ENCODE peak calls at places on chromosomes 13 and 19, in seven cellular contexts. One of them, this sample, is unnamed. For H3K4me1, the result is how much of the 10 kb centered on the place peaks cover.

GRCh38 chr13:81488021-81488420 is 1147.1 kb upstream of the SPRY2 start:
- DNase-seq in A549: no peak
- DNase-seq in HepG2: no peak
- DNase-seq in SK-N-SH: no peak
- DNase-seq in HCT116: no peak
- DNase-seq in Panc1: no peak
- DNase-seq in GM12878: no peak
- DNase-seq in this sample: no peak

GRCh38 chr13:44815507-44816074 is 173.7 kb downstream of the NUFIP1 start:
- DNase-seq in Panc1: no peak
- DNase-seq in HCT116: peak
- DNase-seq in HepG2: peak
- DNase-seq in GM12878: no peak
- DNase-seq in A549: peak
- DNase-seq in SK-N-SH: no peak
- DNase-seq in this sample: peak

GRCh38 chr13:99086869-99087129 is 108.9 kb upstream of the DOCK9 start:
- DNase-seq in HCT116: no peak
- DNase-seq in A549: peak
- DNase-seq in GM12878: no peak
- DNase-seq in HepG2: no peak
- DNase-seq in Panc1: no peak
- DNase-seq in SK-N-SH: no peak
- DNase-seq in this sample: no peak

GRCh38 chr13:80337706-80338105 is 3.2 kb downstream of the SPRY2 start:
- DNase-seq in GM12878: no peak
- DNase-seq in HepG2: no peak
- DNase-seq in HCT116: no peak
- DNase-seq in Panc1: no peak
- DNase-seq in A549: no peak
- DNase-seq in SK-N-SH: no peak
- DNase-seq in this sample: no peak

GRCh38 chr19:33804021-33804799 is 7.5 kb downstream of the KCTD15 start:
- DNase-seq in Panc1: no peak
- DNase-seq in SK-N-SH: no peak
- DNase-seq in GM12878: no peak
- DNase-seq in HCT116: no peak
- DNase-seq in HepG2: peak
- DNase-seq in A549: peak
- DNase-seq in this sample: no peak

GRCh38 chr13:93193682-93194081 is 32.9 kb upstream of the GPC6 start:
- DNase-seq in SK-N-SH: no peak
- DNase-seq in Panc1: no peak
- DNase-seq in HCT116: no peak
- DNase-seq in HepG2: no peak
- DNase-seq in A549: no peak
- DNase-seq in GM12878: no peak
- DNase-seq in this sample: no peak

GRCh38 chr13:34533941-34534340 is 408.1 kb upstream of the NBEA start:
- DNase-seq in GM12878: no peak
- DNase-seq in Panc1: no peak
- DNase-seq in A549: no peak
- DNase-seq in HepG2: no peak
- DNase-seq in SK-N-SH: no peak
- DNase-seq in HCT116: no peak
- DNase-seq in this sample: no peak

GRCh38 chr19:18290250-18291018 is 9.0 kb upstream of the JUND start:
- DNase-seq in Panc1: no peak
- DNase-seq in A549: no peak
- DNase-seq in SK-N-SH: no peak
- DNase-seq in GM12878: peak
- DNase-seq in HCT116: no peak
- DNase-seq in HepG2: no peak
- DNase-seq in this sample: no peak

GRCh38 chr13:78098249-78098648 is 179.6 kb upstream of the EDNRB start:
- DNase-seq in HCT116: no peak
- DNase-seq in Panc1: no peak
- DNase-seq in HepG2: no peak
- DNase-seq in A549: no peak
- DNase-seq in SK-N-SH: no peak
- DNase-seq in GM12878: no peak
- DNase-seq in this sample: no peak

GRCh38 chr19:32537626-32538025 is 43.4 kb upstream of the PDCD5 start:
- DNase-seq in SK-N-SH: no peak
- DNase-seq in Panc1: no peak
- DNase-seq in GM12878: no peak
- DNase-seq in A549: no peak
- DNase-seq in HepG2: no peak
- DNase-seq in HCT116: no peak
- DNase-seq in this sample: peak

GRCh38 chr13:34408635-34409034 is 533.4 kb upstream of the NBEA start:
- DNase-seq in A549: no peak
- DNase-seq in GM12878: no peak
- DNase-seq in HCT116: no peak
- DNase-seq in HepG2: no peak
- DNase-seq in SK-N-SH: no peak
- DNase-seq in Panc1: no peak
- DNase-seq in this sample: no peak

GRCh38 chr19:41882568-41883462 is at the start of gene ARHGEF1:
- DNase-seq in HepG2: no peak
- DNase-seq in SK-N-SH: peak
- DNase-seq in Panc1: no peak
- DNase-seq in A549: peak
- DNase-seq in HCT116: no peak
- DNase-seq in GM12878: no peak
- DNase-seq in this sample: peak

GRCh38 chr19:33519416-33519815 is 2.2 kb downstream of the PEPD start:
- DNase-seq in SK-N-SH: no peak
- DNase-seq in Panc1: no peak
- DNase-seq in GM12878: no peak
- DNase-seq in HCT116: no peak
- DNase-seq in A549: no peak
- DNase-seq in HepG2: no peak
- DNase-seq in this sample: no peak

GRCh38 chr19:19120308-19121156 is 17.7 kb downstream of the TMEM161A start:
- DNase-seq in Panc1: no peak
- DNase-seq in A549: no peak
- DNase-seq in HCT116: no peak
- DNase-seq in SK-N-SH: peak
- DNase-seq in GM12878: no peak
- DNase-seq in HepG2: peak
- DNase-seq in this sample: peak

GRCh38 chr13:99956473-99957349 is 14.9 kb downstream of the ZIC5 start:
- DNase-seq in HepG2: peak
- DNase-seq in A549: no peak
- DNase-seq in SK-N-SH: peak
- DNase-seq in Panc1: no peak
- DNase-seq in GM12878: no peak
- DNase-seq in HCT116: no peak
- DNase-seq in this sample: peak

GRCh38 chr13:25112856-25113255 is 16.9 kb downstream of the PABPC3 start:
- DNase-seq in HCT116: no peak
- DNase-seq in GM12878: no peak
- DNase-seq in A549: no peak
- DNase-seq in SK-N-SH: no peak
- DNase-seq in HepG2: no peak
- DNase-seq in Panc1: no peak
- DNase-seq in this sample: no peak

GRCh38 chr13:51764184-51765141 is 39.5 kb downstream of the DHRS12 start:
- DNase-seq in SK-N-SH: no peak
- DNase-seq in HepG2: peak
- DNase-seq in GM12878: peak
- DNase-seq in A549: peak
- DNase-seq in Panc1: no peak
- DNase-seq in HCT116: no peak
- DNase-seq in this sample: no peak

GRCh38 chr19:6768236-6768785 is 1.1 kb upstream of the SH2D3A start:
- DNase-seq in SK-N-SH: no peak
- DNase-seq in A549: no peak
- DNase-seq in GM12878: no peak
- DNase-seq in HepG2: no peak
- DNase-seq in Panc1: no peak
- DNase-seq in HCT116: no peak
- DNase-seq in this sample: no peak

GRCh38 chr13:37319041-37319443 is 213.6 kb upstream of the CSNK1A1L start:
- DNase-seq in HepG2: no peak
- DNase-seq in GM12878: no peak
- DNase-seq in Panc1: no peak
- DNase-seq in HCT116: no peak
- DNase-seq in A549: no peak
- DNase-seq in SK-N-SH: no peak
- DNase-seq in this sample: no peak

GRCh38 chr13:48739346-48740037 is 85.8 kb downstream of the CYSLTR2 start:
- DNase-seq in GM12878: no peak
- DNase-seq in SK-N-SH: no peak
- DNase-seq in HCT116: no peak
- DNase-seq in A549: no peak
- DNase-seq in HepG2: no peak
- DNase-seq in Panc1: no peak
- DNase-seq in this sample: no peak

GRCh38 chr13:28864544-28864943 is 44.4 kb downstream of the MTUS2 start:
- DNase-seq in SK-N-SH: no peak
- DNase-seq in A549: no peak
- DNase-seq in HCT116: no peak
- DNase-seq in Panc1: no peak
- DNase-seq in HepG2: no peak
- DNase-seq in GM12878: peak
- DNase-seq in this sample: no peak

GRCh38 chr19:32543107-32543900 is 37.7 kb upstream of the PDCD5 start:
- DNase-seq in HCT116: no peak
- DNase-seq in Panc1: no peak
- DNase-seq in SK-N-SH: no peak
- DNase-seq in HepG2: no peak
- DNase-seq in GM12878: no peak
- DNase-seq in A549: no peak
- DNase-seq in this sample: no peak

GRCh38 chr19:33621811-33622504 is at the start of gene CHST8:
- DNase-seq in SK-N-SH: peak
- DNase-seq in HepG2: no peak
- DNase-seq in Panc1: no peak
- DNase-seq in HCT116: no peak
- DNase-seq in GM12878: no peak
- DNase-seq in A549: no peak
- DNase-seq in this sample: peak

GRCh38 chr19:11887618-11888531 is at the start of gene ZNF69:
- DNase-seq in HepG2: peak
- DNase-seq in HCT116: no peak
- DNase-seq in Panc1: peak
- DNase-seq in GM12878: no peak
- DNase-seq in SK-N-SH: peak
- DNase-seq in A549: no peak
- DNase-seq in this sample: peak

GRCh38 chr13:39244561-39245230 is 206.4 kb downstream of the NHLRC3 start:
- DNase-seq in SK-N-SH: no peak
- DNase-seq in Panc1: no peak
- DNase-seq in HCT116: no peak
- DNase-seq in A549: no peak
- DNase-seq in HepG2: no peak
- DNase-seq in GM12878: no peak
- DNase-seq in this sample: no peak

DNA sequence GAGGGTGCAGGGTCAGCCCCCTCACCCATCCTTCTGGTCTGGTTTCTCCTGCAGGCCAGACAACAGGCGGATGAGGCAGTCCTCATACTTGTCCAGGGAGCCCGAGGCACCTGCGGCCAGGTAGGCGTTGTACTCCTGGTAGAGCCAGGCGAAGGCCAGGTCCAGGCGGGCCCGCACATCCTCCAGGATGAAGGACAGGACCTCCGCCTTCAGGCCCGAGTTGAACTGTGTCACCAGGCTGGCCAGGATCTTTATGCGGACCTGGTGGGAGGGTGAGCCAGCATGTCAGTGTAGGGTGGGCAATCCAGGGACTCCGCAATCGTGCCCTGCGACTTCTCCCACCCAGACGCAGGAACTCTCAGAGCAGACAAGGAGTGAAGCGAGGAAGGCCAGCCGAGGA is 13.8 kb upstream of the RSPH6A start:
- DNase-seq in GM12878: no peak
- DNase-seq in HCT116: no peak
- DNase-seq in HepG2: no peak
- DNase-seq in Panc1: no peak
- DNase-seq in A549: no peak
- DNase-seq in SK-N-SH: no peak
- DNase-seq in this sample: no peak
- TF ChIP-seq REST in GM12878: no peak
- TF ChIP-seq REST in HCT116: no peak
- TF ChIP-seq REST in HepG2: no peak
- TF ChIP-seq REST in Panc1: no peak
- TF ChIP-seq REST in A549: no peak
- TF ChIP-seq REST in SK-N-SH: no peak
- TF ChIP-seq REST in this sample: no peak

GRCh38 chr19:48255376-48256303 is at the start of gene CARD8:
- DNase-seq in HepG2: peak
- DNase-seq in Panc1: peak
- DNase-seq in A549: peak
- DNase-seq in SK-N-SH: peak
- DNase-seq in HCT116: peak
- DNase-seq in GM12878: peak
- DNase-seq in this sample: peak

GRCh38 chr19:48250290-48251025 is 5.3 kb downstream of the CARD8 start:
- DNase-seq in GM12878: no peak
- DNase-seq in SK-N-SH: no peak
- DNase-seq in HepG2: no peak
- DNase-seq in HCT116: no peak
- DNase-seq in A549: no peak
- DNase-seq in Panc1: no peak
- DNase-seq in this sample: no peak

GRCh38 chr19:48252625-48253024 is 3.1 kb downstream of the CARD8 start:
- DNase-seq in GM12878: no peak
- DNase-seq in Panc1: no peak
- DNase-seq in A549: no peak
- DNase-seq in HCT116: no peak
- DNase-seq in HepG2: no peak
- DNase-seq in SK-N-SH: no peak
- DNase-seq in this sample: no peak

GRCh38 chr19:48254529-48254970 is 1.2 kb downstream of the CARD8 start:
- DNase-seq in GM12878: no peak
- DNase-seq in HepG2: no peak
- DNase-seq in A549: no peak
- DNase-seq in SK-N-SH: no peak
- DNase-seq in HCT116: no peak
- DNase-seq in Panc1: no peak
- DNase-seq in this sample: no peak

GRCh38 chr19:48253999-48254398 is 1.7 kb downstream of the CARD8 start:
- DNase-seq in SK-N-SH: no peak
- DNase-seq in HepG2: no peak
- DNase-seq in Panc1: no peak
- DNase-seq in GM12878: no peak
- DNase-seq in A549: no peak
- DNase-seq in HCT116: no peak
- DNase-seq in this sample: no peak
- H3K4me1 ChIP-seq in SK-N-SH: under half
- H3K4me1 ChIP-seq in HepG2: under half
- H3K4me1 ChIP-seq in Panc1: under half
- H3K4me1 ChIP-seq in GM12878: under half
- H3K4me1 ChIP-seq in A549: under half
- H3K4me1 ChIP-seq in HCT116: under half
- H3K4me1 ChIP-seq in this sample: under half

GRCh38 chr13:42628666-42629065 is 54.7 kb downstream of the TNFSF11 start:
- DNase-seq in HCT116: no peak
- DNase-seq in A549: no peak
- DNase-seq in Panc1: no peak
- DNase-seq in SK-N-SH: no peak
- DNase-seq in GM12878: no peak
- DNase-seq in HepG2: no peak
- DNase-seq in this sample: no peak
- TF ChIP-seq REST in HCT116: no peak
- TF ChIP-seq REST in A549: no peak
- TF ChIP-seq REST in Panc1: no peak
- TF ChIP-seq REST in SK-N-SH: no peak
- TF ChIP-seq REST in GM12878: no peak
- TF ChIP-seq REST in HepG2: no peak
- TF ChIP-seq REST in this sample: no peak

GRCh38 chr13:71775946-71776345 is 91.1 kb downstream of the DACH1 start:
- DNase-seq in A549: no peak
- DNase-seq in Panc1: no peak
- DNase-seq in GM12878: no peak
- DNase-seq in HCT116: no peak
- DNase-seq in HepG2: no peak
- DNase-seq in SK-N-SH: no peak
- DNase-seq in this sample: no peak
- H3K4me1 ChIP-seq in A549: under half
- H3K4me1 ChIP-seq in Panc1: under half
- H3K4me1 ChIP-seq in GM12878: under half
- H3K4me1 ChIP-seq in HCT116: under half
- H3K4me1 ChIP-seq in HepG2: under half
- H3K4me1 ChIP-seq in SK-N-SH: under half
- H3K4me1 ChIP-seq in this sample: under half

This sample was measured in GM23338.